ENCODE peak calls at places on chromosomes 5 and 9, in five cellular contexts. One of them, this sample, is unnamed.

GRCh38 chr9:112844771-112845542 is 45.7 kb downstream of the SLC46A2 start:
- DNase-seq in right atrium auricular region: peak; percentile 89
- DNase-seq in HCT116: peak; percentile 51
- DNase-seq in heart right ventricle: peak; percentile 82
- DNase-seq in Panc1: peak; percentile 35
- DNase-seq in this sample: no peak

GRCh38 chr9:114285166-114285867 is 37.6 kb upstream of the ORM1 start:
- DNase-seq in right atrium auricular region: no peak
- DNase-seq in HCT116: no peak
- DNase-seq in heart right ventricle: no peak
- DNase-seq in Panc1: no peak
- DNase-seq in this sample: no peak

GRCh38 chr9:90914868-90915483 is 113.4 kb downstream of the SYK start:
- DNase-seq in right atrium auricular region: peak; percentile 78
- DNase-seq in HCT116: peak; percentile 66
- DNase-seq in heart right ventricle: peak; percentile 66
- DNase-seq in Panc1: peak; percentile 54
- DNase-seq in this sample: no peak

GRCh38 chr9:112861155-112861554 is 29.5 kb downstream of the SLC46A2 start:
- DNase-seq in right atrium auricular region: no peak
- DNase-seq in HCT116: no peak
- DNase-seq in heart right ventricle: no peak
- DNase-seq in Panc1: no peak
- DNase-seq in this sample: no peak

GRCh38 chr5:15492545-15492944 is 7.4 kb upstream of the FBXL7 start:
- DNase-seq in right atrium auricular region: no peak
- DNase-seq in HCT116: no peak
- DNase-seq in heart right ventricle: no peak
- DNase-seq in Panc1: no peak
- DNase-seq in this sample: no peak

GRCh38 chr9:89710689-89711088 is 105.9 kb downstream of the GADD45G start:
- DNase-seq in right atrium auricular region: no peak
- DNase-seq in HCT116: no peak
- DNase-seq in heart right ventricle: no peak
- DNase-seq in Panc1: no peak
- DNase-seq in this sample: no peak

GRCh38 chr9:93095205-93096130 is 549 bp upstream of the CARD19 start:
- DNase-seq in right atrium auricular region: peak; percentile 99
- DNase-seq in HCT116: peak; percentile 96
- DNase-seq in heart right ventricle: peak; percentile 100
- DNase-seq in Panc1: peak; percentile 71
- DNase-seq in this sample: peak; percentile 84

GRCh38 chr9:34334337-34334824 is 5.0 kb downstream of the NUDT2 start:
- DNase-seq in right atrium auricular region: no peak
- DNase-seq in HCT116: no peak
- DNase-seq in heart right ventricle: no peak
- DNase-seq in Panc1: no peak
- DNase-seq in this sample: no peak

GRCh38 chr9:94869415-94869838 is 142.9 kb downstream of the AOPEP start:
- DNase-seq in right atrium auricular region: no peak
- DNase-seq in HCT116: no peak
- DNase-seq in heart right ventricle: no peak
- DNase-seq in Panc1: no peak
- DNase-seq in this sample: no peak

GRCh38 chr5:151141535-151141934 is 16.0 kb downstream of the ANXA6 start:
- DNase-seq in right atrium auricular region: no peak
- DNase-seq in HCT116: no peak
- DNase-seq in heart right ventricle: no peak
- DNase-seq in Panc1: no peak
- DNase-seq in this sample: no peak

GRCh38 chr9:70382709-70383605 is 31.5 kb downstream of the KLF9 start:
- DNase-seq in right atrium auricular region: no peak
- DNase-seq in HCT116: no peak
- DNase-seq in heart right ventricle: no peak
- DNase-seq in Panc1: no peak
- DNase-seq in this sample: no peak

GRCh38 chr9:130694205-130694604 is 625 bp downstream of the EXOSC2 start:
- DNase-seq in right atrium auricular region: no peak
- DNase-seq in HCT116: no peak
- DNase-seq in heart right ventricle: no peak
- DNase-seq in Panc1: no peak
- DNase-seq in this sample: no peak

GRCh38 chr9:130689937-130690700 is 3.5 kb upstream of the EXOSC2 start:
- DNase-seq in right atrium auricular region: peak; percentile 87
- DNase-seq in HCT116: peak; percentile 69
- DNase-seq in heart right ventricle: no peak
- DNase-seq in Panc1: peak; percentile 80
- DNase-seq in this sample: peak; percentile 81

GRCh38 chr9:130692365-130692764 is 1.2 kb upstream of the EXOSC2 start:
- DNase-seq in right atrium auricular region: no peak
- DNase-seq in HCT116: no peak
- DNase-seq in heart right ventricle: peak; percentile 44
- DNase-seq in Panc1: no peak
- DNase-seq in this sample: no peak

GRCh38 chr9:130693426-130694191 is at the start of gene EXOSC2:
- DNase-seq in right atrium auricular region: peak; percentile 99
- DNase-seq in HCT116: peak; percentile 96
- DNase-seq in heart right ventricle: peak; percentile 98
- DNase-seq in Panc1: peak; percentile 87
- DNase-seq in this sample: peak; percentile 87

GRCh38 chr9:130693101-130693425 is 517 bp upstream of the EXOSC2 start:
- DNase-seq in right atrium auricular region: no peak
- DNase-seq in HCT116: no peak
- DNase-seq in heart right ventricle: no peak
- DNase-seq in Panc1: no peak
- DNase-seq in this sample: no peak
- H3K27ac ChIP-seq in right atrium auricular region: peak overlapping the region; percentile 41
- H3K27ac ChIP-seq in HCT116: peak overlapping the region; percentile 29
- H3K27ac ChIP-seq in heart right ventricle: peak overlapping the region; percentile 72
- H3K27ac ChIP-seq in Panc1: peak overlapping the region; percentile 89
- H3K27ac ChIP-seq in this sample: no peak overlapping the region

DNA sequence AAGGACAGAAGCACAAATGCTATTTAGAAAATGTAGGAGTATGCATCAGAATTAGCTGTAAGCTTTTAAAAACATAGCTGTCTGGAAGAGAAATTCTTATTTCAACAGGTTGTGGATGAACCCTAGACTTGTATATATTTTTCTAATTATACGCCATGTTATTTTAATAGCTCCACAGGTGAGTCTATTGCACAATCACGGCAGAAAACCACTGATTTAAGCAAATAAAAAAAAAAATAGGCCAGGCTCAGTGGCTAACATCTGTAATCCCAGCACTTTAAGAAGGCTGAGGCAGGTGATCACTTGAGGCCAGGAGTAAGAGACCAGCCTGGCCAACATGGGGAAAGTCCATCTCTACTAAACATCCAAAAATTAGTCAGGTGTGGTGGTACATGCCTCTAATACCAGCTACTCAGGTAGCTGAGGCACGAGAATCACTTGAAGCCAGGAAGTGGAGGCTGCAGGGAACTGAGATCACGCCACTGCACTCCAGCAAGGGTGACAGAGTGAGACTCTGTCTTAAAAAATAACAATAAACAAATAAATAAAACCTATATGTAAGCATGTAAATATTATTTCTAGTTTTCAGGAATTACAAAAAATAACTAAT is 11.7 kb downstream of the TRIM23 start:
- DNase-seq in right atrium auricular region: no peak
- DNase-seq in HCT116: no peak
- DNase-seq in heart right ventricle: no peak
- DNase-seq in Panc1: no peak
- DNase-seq in this sample: no peak
- H3K27ac ChIP-seq in right atrium auricular region: no peak overlapping the region
- H3K27ac ChIP-seq in HCT116: no peak overlapping the region
- H3K27ac ChIP-seq in heart right ventricle: no peak overlapping the region
- H3K27ac ChIP-seq in Panc1: no peak overlapping the region
- H3K27ac ChIP-seq in this sample: peak overlapping the region; percentile 21

GRCh38 chr9:119836036-119836435 is 466.8 kb upstream of the BRINP1 start:
- DNase-seq in right atrium auricular region: no peak
- DNase-seq in HCT116: no peak
- DNase-seq in heart right ventricle: no peak
- DNase-seq in Panc1: no peak
- DNase-seq in this sample: no peak

GRCh38 chr9:119844431-119844830 is 475.2 kb upstream of the BRINP1 start:
- DNase-seq in right atrium auricular region: no peak
- DNase-seq in HCT116: no peak
- DNase-seq in heart right ventricle: no peak
- DNase-seq in Panc1: no peak
- DNase-seq in this sample: no peak

GRCh38 chr9:119838210-119838609 is 469.0 kb upstream of the BRINP1 start:
- DNase-seq in right atrium auricular region: no peak
- DNase-seq in HCT116: no peak
- DNase-seq in heart right ventricle: no peak
- DNase-seq in Panc1: no peak
- DNase-seq in this sample: no peak

GRCh38 chr9:119841005-119841404 is 471.8 kb upstream of the BRINP1 start:
- DNase-seq in right atrium auricular region: no peak
- DNase-seq in HCT116: no peak
- DNase-seq in heart right ventricle: no peak
- DNase-seq in Panc1: no peak
- DNase-seq in this sample: no peak

GRCh38 chr9:119839888-119840287 is 470.7 kb upstream of the BRINP1 start:
- DNase-seq in right atrium auricular region: no peak
- DNase-seq in HCT116: no peak
- DNase-seq in heart right ventricle: no peak
- DNase-seq in Panc1: no peak
- DNase-seq in this sample: no peak
- H3K27ac ChIP-seq in right atrium auricular region: peak overlapping the region; percentile 7
- H3K27ac ChIP-seq in HCT116: no peak overlapping the region
- H3K27ac ChIP-seq in heart right ventricle: no peak overlapping the region
- H3K27ac ChIP-seq in Panc1: no peak overlapping the region
- H3K27ac ChIP-seq in this sample: no peak overlapping the region

GRCh38 chr9:122364117-122364782 is 6.6 kb upstream of the PTGS1 start:
- DNase-seq in right atrium auricular region: no peak
- DNase-seq in HCT116: no peak
- DNase-seq in heart right ventricle: no peak
- DNase-seq in Panc1: no peak
- DNase-seq in this sample: no peak

GRCh38 chr9:122366074-122366672 is 4.7 kb upstream of the PTGS1 start:
- DNase-seq in right atrium auricular region: no peak
- DNase-seq in HCT116: no peak
- DNase-seq in heart right ventricle: no peak
- DNase-seq in Panc1: no peak
- DNase-seq in this sample: no peak

GRCh38 chr9:122367779-122368460 is 2.9 kb upstream of the PTGS1 start:
- DNase-seq in right atrium auricular region: no peak
- DNase-seq in HCT116: no peak
- DNase-seq in heart right ventricle: no peak
- DNase-seq in Panc1: no peak
- DNase-seq in this sample: no peak

GRCh38 chr9:122367065-122367464 is 3.8 kb upstream of the PTGS1 start:
- DNase-seq in right atrium auricular region: no peak
- DNase-seq in HCT116: no peak
- DNase-seq in heart right ventricle: no peak
- DNase-seq in Panc1: no peak
- DNase-seq in this sample: no peak

DNA sequence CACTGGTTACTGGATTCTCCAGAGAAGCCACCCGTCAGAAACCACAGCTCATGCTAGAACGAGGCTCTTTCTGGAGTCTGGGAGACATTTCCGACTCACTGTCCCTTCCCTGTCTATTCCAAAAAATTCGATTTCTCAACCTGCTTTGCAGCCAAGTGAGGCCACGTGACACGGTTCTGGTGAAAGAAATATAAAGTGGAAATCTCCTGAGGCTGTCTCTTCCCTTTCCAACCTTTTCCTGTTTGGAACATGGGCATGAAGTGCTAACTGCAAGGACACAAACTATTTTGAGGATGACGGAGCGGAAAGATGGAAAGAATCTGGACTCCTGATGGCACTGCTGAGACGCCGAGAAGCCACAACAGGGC is 6.1 kb upstream of the PTGS1 start:
- DNase-seq in right atrium auricular region: peak; percentile 87
- DNase-seq in HCT116: no peak
- DNase-seq in heart right ventricle: no peak
- DNase-seq in Panc1: no peak
- DNase-seq in this sample: no peak
- H3K27ac ChIP-seq in right atrium auricular region: no peak overlapping the region
- H3K27ac ChIP-seq in HCT116: no peak overlapping the region
- H3K27ac ChIP-seq in heart right ventricle: no peak overlapping the region
- H3K27ac ChIP-seq in Panc1: peak overlapping the region; percentile 75
- H3K27ac ChIP-seq in this sample: peak overlapping the region; percentile 67

GRCh38 chr5:74514888-74515551 is 125.5 kb downstream of the ENC1 start:
- DNase-seq in right atrium auricular region: no peak
- DNase-seq in HCT116: no peak
- DNase-seq in heart right ventricle: no peak
- DNase-seq in Panc1: no peak
- DNase-seq in this sample: no peak
- H3K27ac ChIP-seq in right atrium auricular region: no peak overlapping the region
- H3K27ac ChIP-seq in HCT116: no peak overlapping the region
- H3K27ac ChIP-seq in heart right ventricle: no peak overlapping the region
- H3K27ac ChIP-seq in Panc1: no peak overlapping the region
- H3K27ac ChIP-seq in this sample: no peak overlapping the region

GRCh38 chr5:80706835-80707447 is 52.2 kb upstream of the DHFR start:
- DNase-seq in right atrium auricular region: no peak
- DNase-seq in HCT116: no peak
- DNase-seq in heart right ventricle: no peak
- DNase-seq in Panc1: no peak
- DNase-seq in this sample: no peak

GRCh38 chr5:80704221-80704620 is 49.4 kb upstream of the DHFR start:
- DNase-seq in right atrium auricular region: no peak
- DNase-seq in HCT116: no peak
- DNase-seq in heart right ventricle: no peak
- DNase-seq in Panc1: no peak
- DNase-seq in this sample: no peak

GRCh38 chr5:80707645-80708044 is 52.9 kb upstream of the DHFR start:
- DNase-seq in right atrium auricular region: no peak
- DNase-seq in HCT116: no peak
- DNase-seq in heart right ventricle: no peak
- DNase-seq in Panc1: no peak
- DNase-seq in this sample: no peak

GRCh38 chr5:80705216-80705769 is 50.5 kb upstream of the DHFR start:
- DNase-seq in right atrium auricular region: no peak
- DNase-seq in HCT116: no peak
- DNase-seq in heart right ventricle: no peak
- DNase-seq in Panc1: no peak
- DNase-seq in this sample: no peak

GRCh38 chr5:80705801-80706200 is 51.0 kb upstream of the DHFR start:
- DNase-seq in right atrium auricular region: no peak
- DNase-seq in HCT116: no peak
- DNase-seq in heart right ventricle: no peak
- DNase-seq in Panc1: no peak
- DNase-seq in this sample: no peak
- H3K27ac ChIP-seq in right atrium auricular region: no peak overlapping the region
- H3K27ac ChIP-seq in HCT116: no peak overlapping the region
- H3K27ac ChIP-seq in heart right ventricle: no peak overlapping the region
- H3K27ac ChIP-seq in Panc1: no peak overlapping the region
- H3K27ac ChIP-seq in this sample: no peak overlapping the region

GRCh38 chr9:75950983-75951382 is 60.5 kb downstream of the PCSK5 start:
- DNase-seq in right atrium auricular region: no peak
- DNase-seq in HCT116: no peak
- DNase-seq in heart right ventricle: no peak
- DNase-seq in Panc1: no peak
- DNase-seq in this sample: no peak
- H3K27ac ChIP-seq in right atrium auricular region: no peak overlapping the region
- H3K27ac ChIP-seq in HCT116: no peak overlapping the region
- H3K27ac ChIP-seq in heart right ventricle: no peak overlapping the region
- H3K27ac ChIP-seq in Panc1: no peak overlapping the region
- H3K27ac ChIP-seq in this sample: no peak overlapping the region

GRCh38 chr5:89817841-89818240 is 591.7 kb downstream of the CETN3 start:
- DNase-seq in right atrium auricular region: no peak
- DNase-seq in HCT116: no peak
- DNase-seq in heart right ventricle: no peak
- DNase-seq in Panc1: no peak
- DNase-seq in this sample: no peak
- H3K27ac ChIP-seq in right atrium auricular region: no peak overlapping the region
- H3K27ac ChIP-seq in HCT116: no peak overlapping the region
- H3K27ac ChIP-seq in heart right ventricle: no peak overlapping the region
- H3K27ac ChIP-seq in Panc1: no peak overlapping the region
- H3K27ac ChIP-seq in this sample: no peak overlapping the region

This sample was measured in epithelial cell of prostate.